ENCODE peak calls at places on chromosomes 12 and 14, in five cellular contexts. One of them, this sample, is unnamed.
A peak's percentile ranks its signal among the peaks of the same experiment; 100 is the strongest.

GRCh38 chr12:120490284-120490683 is 5.6 kb upstream of the DYNLL1 start:
- DNase-seq in putamen: no peak
- DNase-seq in Calu3: no peak
- DNase-seq in pancreas: no peak
- DNase-seq in stimulated activated CD4-positive, alpha-beta T cell treated with anti-CD3 and anti-CD28 coated beads, Interleukin-15, amount 100 ng/mL, for 1 hour: no peak
- DNase-seq in this sample: no peak

GRCh38 chr12:46264057-46264456 is 4.8 kb downstream of the SLC38A1 start:
- DNase-seq in putamen: no peak
- DNase-seq in Calu3: no peak
- DNase-seq in pancreas: no peak
- DNase-seq in stimulated activated CD4-positive, alpha-beta T cell treated with anti-CD3 and anti-CD28 coated beads, Interleukin-15, amount 100 ng/mL, for 1 hour: no peak
- DNase-seq in this sample: no peak

GRCh38 chr12:27870939-27871338 is 90.9 kb upstream of the MANSC4 start:
- DNase-seq in putamen: no peak
- DNase-seq in pancreas: no peak
- DNase-seq in stimulated activated CD4-positive, alpha-beta T cell treated with anti-CD3 and anti-CD28 coated beads, Interleukin-15, amount 100 ng/mL, for 1 hour: no peak
- DNase-seq in Calu3: no peak
- DNase-seq in this sample: no peak

GRCh38 chr12:18799561-18799960 is 61.6 kb downstream of the CAPZA3 start:
- DNase-seq in putamen: no peak
- DNase-seq in pancreas: no peak
- DNase-seq in stimulated activated CD4-positive, alpha-beta T cell treated with anti-CD3 and anti-CD28 coated beads, Interleukin-15, amount 100 ng/mL, for 1 hour: no peak
- DNase-seq in Calu3: no peak
- DNase-seq in this sample: no peak

GRCh38 chr12:22974865-22975264 is 349.9 kb downstream of the ETNK1 start:
- DNase-seq in Calu3: no peak
- DNase-seq in pancreas: no peak
- DNase-seq in putamen: no peak
- DNase-seq in stimulated activated CD4-positive, alpha-beta T cell treated with anti-CD3 and anti-CD28 coated beads, Interleukin-15, amount 100 ng/mL, for 1 hour: no peak
- DNase-seq in this sample: no peak

GRCh38 chr14:23929822-23930294 is 23.7 kb upstream of the DHRS4 start:
- DNase-seq in pancreas: peak; percentile 77
- DNase-seq in putamen: peak; percentile 68
- DNase-seq in stimulated activated CD4-positive, alpha-beta T cell treated with anti-CD3 and anti-CD28 coated beads, Interleukin-15, amount 100 ng/mL, for 1 hour: peak; percentile 57
- DNase-seq in Calu3: peak; percentile 85
- DNase-seq in this sample: peak; percentile 53

GRCh38 chr14:51654549-51654879 is 2.8 kb downstream of the FRMD6 start:
- DNase-seq in Calu3: no peak
- DNase-seq in pancreas: no peak
- DNase-seq in stimulated activated CD4-positive, alpha-beta T cell treated with anti-CD3 and anti-CD28 coated beads, Interleukin-15, amount 100 ng/mL, for 1 hour: no peak
- DNase-seq in putamen: no peak
- DNase-seq in this sample: no peak

GRCh38 chr14:41606249-41607118 is at the start of gene LRFN5:
- DNase-seq in putamen: peak; percentile 23
- DNase-seq in stimulated activated CD4-positive, alpha-beta T cell treated with anti-CD3 and anti-CD28 coated beads, Interleukin-15, amount 100 ng/mL, for 1 hour: no peak
- DNase-seq in pancreas: peak; percentile 22
- DNase-seq in Calu3: no peak
- DNase-seq in this sample: no peak

GRCh38 chr14:86799244-86799647 is 1193.7 kb downstream of the GALC start:
- DNase-seq in putamen: no peak
- DNase-seq in pancreas: no peak
- DNase-seq in stimulated activated CD4-positive, alpha-beta T cell treated with anti-CD3 and anti-CD28 coated beads, Interleukin-15, amount 100 ng/mL, for 1 hour: no peak
- DNase-seq in Calu3: peak; percentile 58
- DNase-seq in this sample: no peak

GRCh38 chr12:130633771-130634170 is 82.3 kb downstream of the RIMBP2 start:
- DNase-seq in stimulated activated CD4-positive, alpha-beta T cell treated with anti-CD3 and anti-CD28 coated beads, Interleukin-15, amount 100 ng/mL, for 1 hour: no peak
- DNase-seq in putamen: peak; percentile 24
- DNase-seq in Calu3: peak; percentile 61
- DNase-seq in pancreas: no peak
- DNase-seq in this sample: no peak

GRCh38 chr12:116043673-116044072 is 233.8 kb downstream of the MED13L start:
- DNase-seq in Calu3: no peak
- DNase-seq in stimulated activated CD4-positive, alpha-beta T cell treated with anti-CD3 and anti-CD28 coated beads, Interleukin-15, amount 100 ng/mL, for 1 hour: no peak
- DNase-seq in pancreas: no peak
- DNase-seq in putamen: no peak
- DNase-seq in this sample: no peak

GRCh38 chr12:1884651-1885050 is 33.8 kb downstream of the CACNA2D4 start:
- DNase-seq in pancreas: no peak
- DNase-seq in Calu3: no peak
- DNase-seq in stimulated activated CD4-positive, alpha-beta T cell treated with anti-CD3 and anti-CD28 coated beads, Interleukin-15, amount 100 ng/mL, for 1 hour: no peak
- DNase-seq in putamen: no peak
- DNase-seq in this sample: no peak

GRCh38 chr12:113310489-113310888 is 24.4 kb downstream of the SLC8B1 start:
- DNase-seq in stimulated activated CD4-positive, alpha-beta T cell treated with anti-CD3 and anti-CD28 coated beads, Interleukin-15, amount 100 ng/mL, for 1 hour: no peak
- DNase-seq in pancreas: no peak
- DNase-seq in Calu3: peak; percentile 25
- DNase-seq in putamen: no peak
- DNase-seq in this sample: no peak

GRCh38 chr14:51852541-51852940 is 7.9 kb upstream of the GNG2 start:
- DNase-seq in stimulated activated CD4-positive, alpha-beta T cell treated with anti-CD3 and anti-CD28 coated beads, Interleukin-15, amount 100 ng/mL, for 1 hour: no peak
- DNase-seq in Calu3: no peak
- DNase-seq in putamen: no peak
- DNase-seq in pancreas: no peak
- DNase-seq in this sample: no peak

GRCh38 chr12:79835377-79835843 is 99.5 kb downstream of the PPP1R12A start:
- DNase-seq in stimulated activated CD4-positive, alpha-beta T cell treated with anti-CD3 and anti-CD28 coated beads, Interleukin-15, amount 100 ng/mL, for 1 hour: no peak
- DNase-seq in Calu3: no peak
- DNase-seq in putamen: no peak
- DNase-seq in pancreas: no peak
- DNase-seq in this sample: no peak

GRCh38 chr14:37201724-37202123 is 4.0 kb downstream of the MIPOL1 start:
- DNase-seq in Calu3: no peak
- DNase-seq in pancreas: no peak
- DNase-seq in stimulated activated CD4-positive, alpha-beta T cell treated with anti-CD3 and anti-CD28 coated beads, Interleukin-15, amount 100 ng/mL, for 1 hour: no peak
- DNase-seq in putamen: no peak
- DNase-seq in this sample: no peak

GRCh38 chr14:22084393-22085281 is 411.0 kb upstream of the OR4E1 start:
- DNase-seq in Calu3: peak; percentile 20
- DNase-seq in putamen: peak; percentile 19
- DNase-seq in pancreas: no peak
- DNase-seq in stimulated activated CD4-positive, alpha-beta T cell treated with anti-CD3 and anti-CD28 coated beads, Interleukin-15, amount 100 ng/mL, for 1 hour: no peak
- DNase-seq in this sample: no peak

GRCh38 chr12:13200841-13201240 is 4.3 kb downstream of the EMP1 start:
- DNase-seq in stimulated activated CD4-positive, alpha-beta T cell treated with anti-CD3 and anti-CD28 coated beads, Interleukin-15, amount 100 ng/mL, for 1 hour: no peak
- DNase-seq in pancreas: no peak
- DNase-seq in Calu3: no peak
- DNase-seq in putamen: no peak
- DNase-seq in this sample: no peak

This sample was measured in D721Med.